ENCODE peak calls at places on chromosomes 13 and 19, in five cellular contexts. N is thoracic aorta, U is gastrocnemius medialis, G is H9, S is tibial nerve. X is an unnamed sample. For H3K27me3 and H3K4me1, the result is how much of the 10 kb centered on the place peaks cover.

GRCh38 chr19:18464646-18465045 is 26.7 kb upstream of the ISYNA1 start:
- DNase-seq in N (peak), U (peak), G (no peak), S (peak), X (peak)

GRCh38 chr19:38666662-38667448 is 19.4 kb downstream of the ACTN4 start:
- DNase-seq in N (no peak), U (no peak), G (no peak), S (no peak), X (peak)

GRCh38 chr19:38290631-38291147 is 13.4 kb upstream of the C19orf33 start:
- DNase-seq in N (no peak), U (no peak), G (no peak), S (no peak), X (no peak)

GRCh38 chr19:58571575-58571947 is 1.6 kb downstream of the MZF1 start:
- DNase-seq in N (no peak), U (no peak), G (no peak), S (no peak), X (no peak)

GRCh38 chr13:24630851-24631341 is 49.3 kb upstream of the ATP12A start:
- DNase-seq in N (no peak), U (no peak), G (no peak), S (no peak), X (no peak)

GRCh38 chr13:34506796-34507195 is 435.3 kb upstream of the NBEA start:
- DNase-seq in N (no peak), U (no peak), G (no peak), S (no peak), X (no peak)

GRCh38 chr19:53989600-53990533 is 1.6 kb upstream of the CACNG6 start:
- DNase-seq in N (no peak), U (no peak), G (no peak), S (no peak), X (no peak)

GRCh38 chr19:56670961-56671612 is 470 bp downstream of the ZNF835 start:
- DNase-seq in N (no peak), U (no peak), G (no peak), S (no peak), X (no peak)

GRCh38 chr13:66864627-66865026 is 365.5 kb downstream of the PCDH9 start:
- DNase-seq in N (no peak), U (no peak), G (no peak), S (no peak), X (no peak)

GRCh38 chr13:80783926-80784325 is 443.0 kb upstream of the SPRY2 start:
- DNase-seq in N (no peak), U (no peak), G (no peak), S (no peak), X (no peak)

GRCh38 chr13:73945871-73946270 is 188.3 kb downstream of the KLF12 start:
- DNase-seq in N (no peak), U (peak), G (no peak), S (no peak), X (no peak)

GRCh38 chr13:75715598-75716523 is 79.7 kb downstream of the LMO7 start:
- DNase-seq in N (no peak), U (no peak), G (no peak), S (no peak), X (no peak)

GRCh38 chr19:18460313-18460712 is 22.4 kb upstream of the ISYNA1 start:
- DNase-seq in N (peak), U (no peak), G (no peak), S (peak), X (peak)

GRCh38 chr19:42113641-42114348 is 18.5 kb downstream of the POU2F2 start:
- DNase-seq in N (no peak), U (no peak), G (peak), S (no peak), X (peak)

GRCh38 chr13:74259641-74260040 is 125.4 kb upstream of the KLF12 start:
- DNase-seq in N (no peak), U (no peak), G (no peak), S (no peak), X (no peak)

GRCh38 chr13:51879133-51879532 is 17.4 kb downstream of the CCDC70 start:
- DNase-seq in N (no peak), U (no peak), G (no peak), S (no peak), X (no peak)

GRCh38 chr19:52343548-52343947 is 7.5 kb downstream of the ZNF610 start:
- DNase-seq in N (no peak), U (no peak), G (peak), S (peak), X (peak)

GRCh38 chr13:60707878-60708277 is 310.9 kb downstream of the TDRD3 start:
- DNase-seq in N (no peak), U (no peak), G (no peak), S (no peak), X (no peak)

GRCh38 chr19:49953376-49953775 is 7.6 kb downstream of the SIGLEC11 start:
- DNase-seq in N (no peak), U (no peak), G (no peak), S (no peak), X (no peak)

GRCh38 chr19:49952475-49952829 is 8.5 kb downstream of the SIGLEC11 start:
- DNase-seq in N (no peak), U (no peak), G (no peak), S (no peak), X (no peak)

GRCh38 chr19:49954092-49954825 is 6.7 kb downstream of the SIGLEC11 start:
- DNase-seq in N (no peak), U (no peak), G (no peak), S (no peak), X (no peak)

GRCh38 chr19:49951806-49952474 is 9.0 kb downstream of the SIGLEC11 start:
- DNase-seq in N (no peak), U (no peak), G (no peak), S (no peak), X (peak)

DNA sequence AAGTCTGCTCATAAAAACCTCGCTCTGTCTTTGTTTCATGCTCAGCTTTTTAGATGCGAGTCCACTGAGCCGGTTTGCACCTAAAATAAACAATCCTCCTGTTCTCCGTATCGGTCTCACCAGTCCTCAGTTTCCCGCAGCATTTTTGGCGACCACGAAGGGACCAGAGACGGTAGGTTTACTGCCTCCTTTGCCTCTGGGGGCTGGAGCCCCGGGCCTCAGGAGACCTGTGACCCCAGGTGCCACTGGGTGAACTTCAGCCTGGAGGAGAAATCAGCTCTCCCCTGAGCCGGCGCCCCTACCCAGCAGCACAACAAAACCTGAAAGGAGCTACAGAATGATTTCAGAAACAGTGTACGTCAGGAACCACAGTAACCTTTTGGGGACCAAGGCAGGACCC is 8.1 kb downstream of the SIGLEC11 start:
- DNase-seq in N (no peak), U (no peak), G (no peak), S (no peak), X (no peak)
- H3K27me3 ChIP-seq in N (under half), U (under half), G (under half), S (under half), X (under half)

GRCh38 chr19:35142531-35143230 is 374 bp upstream of the FXYD7 start:
- DNase-seq in N (no peak), U (no peak), G (peak), S (no peak), X (peak)

GRCh38 chr19:35143818-35144217 is 763 bp downstream of the FXYD7 start:
- DNase-seq in N (no peak), U (no peak), G (no peak), S (no peak), X (no peak)

GRCh38 chr19:35144259-35144599 is 1.2 kb downstream of the FXYD7 start:
- DNase-seq in N (no peak), U (no peak), G (no peak), S (no peak), X (no peak)

GRCh38 chr19:35141627-35142401 is 1.2 kb upstream of the FXYD7 start:
- DNase-seq in N (no peak), U (no peak), G (no peak), S (no peak), X (no peak)

GRCh38 chr19:35143231-35143715 is at the start of gene FXYD7:
- DNase-seq in N (no peak), U (no peak), G (peak), S (no peak), X (no peak)
- TF ChIP-seq CTCF in N (no peak), U (no peak), G (peak), S (no peak), X (no peak)

DNA sequence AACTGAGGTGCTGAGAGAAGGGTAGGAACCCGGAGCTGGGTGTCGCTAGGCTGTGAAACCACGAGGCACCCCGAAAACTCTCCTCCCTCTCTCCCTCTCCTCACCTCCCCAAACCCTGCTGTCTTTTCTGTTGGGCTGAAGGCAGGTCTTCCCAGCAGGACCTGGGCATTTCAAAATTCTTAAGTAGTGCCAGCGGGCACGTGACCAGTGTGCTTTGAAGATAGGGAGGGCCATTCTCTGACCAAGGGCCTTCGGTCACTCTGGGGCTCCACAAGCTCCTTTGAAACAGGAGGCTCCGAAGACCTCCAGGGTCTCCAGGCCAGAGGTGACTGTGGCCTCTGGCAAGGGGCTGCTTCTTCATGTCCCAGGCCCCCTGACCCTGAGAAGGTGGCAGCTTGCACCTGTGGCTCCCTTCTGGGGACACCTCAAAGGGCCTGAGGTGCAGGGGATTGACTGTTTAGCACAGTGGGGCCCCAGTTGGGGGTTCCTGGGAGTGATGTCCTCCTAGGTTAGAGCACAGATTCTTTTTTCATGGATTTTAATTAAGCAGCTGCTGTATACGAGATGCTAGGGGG is 48.3 kb downstream of the DNM2 start:
- DNase-seq in N (no peak), U (peak), G (no peak), S (no peak), X (no peak)
- H3K4me1 ChIP-seq in N (half or more), U (half or more), G (under half), S (half or more), X (under half)

GRCh38 chr19:50551034-50551712 is 17.1 kb downstream of the LRRC4B start:
- DNase-seq in N (no peak), U (no peak), G (no peak), S (no peak), X (no peak)

GRCh38 chr19:50553134-50553703 is 15.0 kb downstream of the LRRC4B start:
- DNase-seq in N (no peak), U (no peak), G (no peak), S (no peak), X (no peak)

GRCh38 chr19:50550594-50550966 is 17.7 kb downstream of the LRRC4B start:
- DNase-seq in N (no peak), U (no peak), G (no peak), S (no peak), X (no peak)

GRCh38 chr19:50552540-50552939 is 15.7 kb downstream of the LRRC4B start:
- DNase-seq in N (no peak), U (no peak), G (no peak), S (no peak), X (no peak)

GRCh38 chr19:50551713-50552187 is 16.5 kb downstream of the LRRC4B start:
- DNase-seq in N (no peak), U (no peak), G (no peak), S (no peak), X (no peak)
- H3K27me3 ChIP-seq in N (under half), U (half or more), G (under half), S (under half), X (half or more)

GRCh38 chr19:23867895-23868294 is 46.8 kb upstream of the ZNF726 start:
- DNase-seq in N (no peak), U (no peak), G (no peak), S (no peak), X (no peak)
- TF ChIP-seq CTCF in N (no peak), U (no peak), G (no peak), S (no peak), X (no peak)

DNA sequence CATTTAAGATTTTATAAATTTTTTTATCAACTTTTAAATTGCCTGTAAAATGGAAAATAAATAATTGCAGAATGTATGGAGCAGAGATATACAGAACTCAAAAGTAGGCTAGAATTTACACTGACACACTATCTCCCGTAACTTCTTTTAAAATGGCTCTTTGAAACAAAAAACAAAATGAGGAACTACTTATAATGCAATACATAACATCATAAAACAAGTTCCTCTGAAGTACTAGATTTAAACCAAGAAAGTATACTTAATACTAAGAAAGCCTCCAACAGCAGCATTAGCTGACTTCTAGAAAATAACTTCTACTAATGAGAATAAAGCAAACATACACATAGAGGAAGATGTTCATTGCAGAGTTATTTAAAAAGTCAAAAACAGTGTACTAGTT is 17.0 kb downstream of the RBM26 start:
- DNase-seq in N (no peak), U (no peak), G (no peak), S (no peak), X (no peak)
- H3K4me1 ChIP-seq in N (under half), U (under half), G (under half), S (half or more), X (under half)